ENCODE peak calls at places on chromosomes 13 and 19, in seven cellular contexts. E is mammary epithelial cell, Q is SK-N-SH, L is IMR-90, P is astrocyte, O is K562, Y is kidney. T is an unnamed sample.

GRCh38 chr13:47901451-47901850 is 99.6 kb downstream of the SUCLA2 start:
- DNase-seq in E (no peak), Q (no peak), L (peak), P (peak), O (no peak), Y (no peak), T (no peak)

GRCh38 chr13:79581870-79582315 is 100.9 kb downstream of the NDFIP2 start:
- DNase-seq in E (peak), Q (no peak), L (peak), P (peak), O (no peak), Y (no peak), T (no peak)

GRCh38 chr13:66430266-66430665 is 799.9 kb downstream of the PCDH9 start:
- DNase-seq in E (no peak), Q (no peak), L (peak), P (no peak), O (no peak), Y (no peak), T (no peak)

GRCh38 chr13:80374453-80374852 is 33.5 kb upstream of the SPRY2 start:
- DNase-seq in E (no peak), Q (no peak), L (no peak), P (no peak), O (no peak), Y (no peak), T (no peak)

GRCh38 chr19:14672043-14672872 is 2.4 kb downstream of the ADGRE3 start:
- DNase-seq in E (no peak), Q (no peak), L (no peak), P (no peak), O (no peak), Y (no peak), T (peak)

GRCh38 chr19:45667620-45668341 is at the start of gene GIPR:
- DNase-seq in E (peak), Q (peak), L (peak), P (peak), O (peak), Y (peak), T (peak)

GRCh38 chr13:63025741-63026140 is 1610.1 kb upstream of the PCDH20 start:
- DNase-seq in E (no peak), Q (no peak), L (no peak), P (no peak), O (no peak), Y (no peak), T (no peak)

GRCh38 chr19:35734273-35734672 is 8.0 kb downstream of the IGFLR1 start:
- DNase-seq in E (no peak), Q (no peak), L (no peak), P (no peak), O (no peak), Y (no peak), T (no peak)

GRCh38 chr19:6092329-6093286 is 17.7 kb downstream of the RFX2 start:
- DNase-seq in E (peak), Q (no peak), L (peak), P (peak), O (peak), Y (peak), T (no peak)

GRCh38 chr13:57716295-57716694 is 84.8 kb downstream of the PCDH17 start:
- DNase-seq in E (no peak), Q (no peak), L (no peak), P (no peak), O (no peak), Y (no peak), T (no peak)

GRCh38 chr13:40445557-40445990 is 220.9 kb downstream of the FOXO1 start:
- DNase-seq in E (peak), Q (no peak), L (no peak), P (peak), O (no peak), Y (peak), T (peak)

GRCh38 chr13:86020350-86021002 is 221.3 kb upstream of the SLITRK6 start:
- DNase-seq in E (peak), Q (peak), L (peak), P (peak), O (no peak), Y (no peak), T (no peak)

GRCh38 chr13:27712421-27712820 is 79.9 kb upstream of the GSX1 start:
- DNase-seq in E (no peak), Q (peak), L (no peak), P (no peak), O (no peak), Y (no peak), T (peak)

GRCh38 chr13:85541476-85541875 is 257.7 kb downstream of the SLITRK6 start:
- DNase-seq in E (no peak), Q (no peak), L (no peak), P (no peak), O (no peak), Y (no peak), T (no peak)

GRCh38 chr19:52722062-52723005 is 12.5 kb downstream of the ZNF611 start:
- DNase-seq in E (peak), Q (no peak), L (peak), P (peak), O (no peak), Y (no peak), T (no peak)

GRCh38 chr19:38073806-38074685 is 150.0 kb downstream of the DPF1 start:
- DNase-seq in E (no peak), Q (peak), L (peak), P (no peak), O (no peak), Y (no peak), T (no peak)

GRCh38 chr13:60051754-60052153 is 112.0 kb downstream of the DIAPH3 start:
- DNase-seq in E (no peak), Q (no peak), L (no peak), P (no peak), O (no peak), Y (no peak), T (no peak)

GRCh38 chr19:6577410-6578125 is 13.4 kb downstream of the CD70 start:
- DNase-seq in E (peak), Q (no peak), L (no peak), P (no peak), O (peak), Y (no peak), T (peak)

GRCh38 chr19:3944018-3944721 is 11.3 kb downstream of the NMRK2 start:
- DNase-seq in E (no peak), Q (no peak), L (no peak), P (no peak), O (no peak), Y (no peak), T (no peak)

GRCh38 chr19:15332311-15332996 is at the start of gene BRD4:
- DNase-seq in E (peak), Q (peak), L (peak), P (no peak), O (peak), Y (peak), T (peak)

GRCh38 chr19:12969292-12969988 is at the start of gene DAND5:
- DNase-seq in E (no peak), Q (peak), L (no peak), P (no peak), O (peak), Y (no peak), T (no peak)

GRCh38 chr19:3407556-3408516 is 41.5 kb downstream of the NFIC start:
- DNase-seq in E (no peak), Q (no peak), L (no peak), P (peak), O (peak), Y (no peak), T (no peak)

GRCh38 chr19:13959962-13960862 is 7.9 kb downstream of the DCAF15 start:
- DNase-seq in E (no peak), Q (peak), L (no peak), P (no peak), O (peak), Y (peak), T (peak)

GRCh38 chr19:15123900-15124299 is 16.7 kb downstream of the SYDE1 start:
- DNase-seq in E (no peak), Q (peak), L (no peak), P (no peak), O (no peak), Y (no peak), T (peak)

GRCh38 chr13:111530137-111530536 is 209.7 kb downstream of the TEX29 start:
- DNase-seq in E (no peak), Q (no peak), L (no peak), P (no peak), O (no peak), Y (no peak), T (no peak)

GRCh38 chr13:39835253-39835652 is 179.8 kb downstream of the COG6 start:
- DNase-seq in E (no peak), Q (no peak), L (no peak), P (no peak), O (no peak), Y (no peak), T (no peak)

GRCh38 chr19:5828661-5829566 is 10.6 kb downstream of the FUT6 start:
- DNase-seq in E (no peak), Q (peak), L (no peak), P (no peak), O (peak), Y (no peak), T (no peak)

GRCh38 chr13:26679411-26679810 is 81.2 kb downstream of the GPR12 start:
- DNase-seq in E (peak), Q (no peak), L (peak), P (peak), O (no peak), Y (no peak), T (no peak)

GRCh38 chr13:48840366-48840765 is 135.3 kb upstream of the FNDC3A start:
- DNase-seq in E (no peak), Q (no peak), L (no peak), P (no peak), O (no peak), Y (no peak), T (no peak)

GRCh38 chr13:111114362-111115050 is 604 bp upstream of the ARHGEF7 start:
- DNase-seq in E (peak), Q (peak), L (peak), P (peak), O (no peak), Y (no peak), T (no peak)

GRCh38 chr13:28355822-28356371 is 139.0 kb downstream of the FLT1 start:
- DNase-seq in E (no peak), Q (no peak), L (peak), P (peak), O (no peak), Y (no peak), T (no peak)

GRCh38 chr13:33194820-33195692 is 90.5 kb downstream of the STARD13 start:
- DNase-seq in E (no peak), Q (peak), L (peak), P (peak), O (no peak), Y (no peak), T (no peak)

GRCh38 chr19:19964416-19964815 is 63.7 kb downstream of the ZNF93 start:
- DNase-seq in E (no peak), Q (no peak), L (no peak), P (no peak), O (no peak), Y (no peak), T (no peak)

GRCh38 chr19:28303502-28303901 is 909.4 kb downstream of the UQCRFS1 start:
- DNase-seq in E (no peak), Q (no peak), L (no peak), P (no peak), O (no peak), Y (no peak), T (no peak)
- H3K9ac ChIP-seq in E (no peak), Q (no peak), L (no peak), P (no peak), O (no peak), Y (no peak), T (no peak)

DNA sequence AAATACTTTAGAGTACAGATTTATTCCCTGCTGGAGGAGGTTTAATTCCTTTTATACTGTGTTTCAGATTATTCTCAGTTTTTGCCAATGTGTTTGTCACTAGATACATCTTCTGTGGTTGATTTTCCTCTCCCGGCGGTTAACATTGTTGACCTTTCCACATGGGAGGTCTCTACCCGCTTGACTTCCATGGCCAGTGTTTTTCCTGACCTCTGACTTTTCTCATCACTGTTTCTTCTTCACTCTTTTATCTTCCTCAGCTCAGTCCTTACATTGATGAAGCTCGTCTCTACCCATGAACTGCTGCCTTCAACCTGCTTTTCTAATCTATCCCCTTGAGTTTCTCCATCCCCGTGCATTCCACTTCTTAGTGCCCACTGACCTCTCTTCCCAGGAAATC is 517.4 kb downstream of the GPC6 start:
- DNase-seq in E (no peak), Q (no peak), L (no peak), P (no peak), O (no peak), Y (no peak), T (no peak)
- H3K4me3 ChIP-seq in E (no peak), Q (no peak), L (no peak), P (no peak), O (no peak), Y (no peak), T (no peak)

GRCh38 chr13:31681133-31681532 is 58.2 kb upstream of the RXFP2 start:
- DNase-seq in E (no peak), Q (peak), L (no peak), P (no peak), O (no peak), Y (no peak), T (no peak)
- H3K27ac ChIP-seq in E (no peak), Q (no peak), L (no peak), P (no peak), O (no peak), Y (no peak), T (no peak)

DNA sequence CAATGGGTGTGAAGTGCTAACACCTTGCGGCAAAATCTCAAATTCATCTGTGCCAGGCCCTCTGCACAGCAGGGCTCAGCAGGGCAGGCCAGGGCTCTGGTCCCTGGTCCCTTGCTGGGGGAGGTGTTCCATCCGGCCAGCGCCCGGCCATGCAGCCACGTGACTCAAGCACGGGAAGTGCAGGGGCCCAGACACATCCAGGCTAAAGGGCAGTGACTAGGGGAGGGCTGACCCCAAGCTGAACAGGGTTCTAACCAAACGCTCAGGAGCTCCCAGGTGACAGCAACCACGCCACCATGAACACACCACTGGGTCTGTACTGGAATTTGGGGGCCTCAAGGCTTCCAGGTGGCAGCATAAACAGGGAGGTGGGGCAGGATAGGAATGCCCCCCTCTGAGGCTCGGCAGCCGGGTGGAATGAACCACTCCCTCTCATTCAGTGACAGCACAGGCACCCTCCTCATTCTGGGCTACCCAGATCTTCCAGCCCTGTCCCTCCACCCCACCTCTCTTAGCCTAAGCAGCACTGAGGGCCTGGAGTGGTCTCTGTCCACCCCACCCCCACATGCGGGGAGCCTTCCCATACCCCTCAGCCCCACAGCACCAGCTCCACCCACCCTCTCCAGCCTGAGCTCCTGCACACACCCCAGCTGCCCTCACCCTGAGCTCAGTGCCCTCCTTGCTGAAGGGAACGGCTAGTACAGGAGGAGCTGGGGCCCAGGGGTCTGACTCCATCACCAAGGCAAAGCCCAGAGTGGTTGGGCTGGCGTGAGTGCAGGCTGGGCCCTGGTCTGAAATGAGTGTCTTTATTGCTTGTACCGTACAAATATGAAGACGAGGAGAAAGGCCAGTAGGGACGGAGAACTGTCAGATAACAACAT is 5.3 kb upstream of the CCNP start:
- DNase-seq in E (no peak), Q (no peak), L (no peak), P (no peak), O (peak), Y (no peak), T (no peak)
- H3K9ac ChIP-seq in E (no peak), Q (no peak), L (no peak), P (no peak), O (peak), Y (no peak), T (no peak)

GRCh38 chr19:50510121-50510670 is 795 bp downstream of the JOSD2 start:
- DNase-seq in E (no peak), Q (peak), L (no peak), P (no peak), O (no peak), Y (peak), T (no peak)
- H3K4me3 ChIP-seq in E (peak), Q (peak), L (peak), P (peak), O (peak), Y (peak), T (peak)

DNA sequence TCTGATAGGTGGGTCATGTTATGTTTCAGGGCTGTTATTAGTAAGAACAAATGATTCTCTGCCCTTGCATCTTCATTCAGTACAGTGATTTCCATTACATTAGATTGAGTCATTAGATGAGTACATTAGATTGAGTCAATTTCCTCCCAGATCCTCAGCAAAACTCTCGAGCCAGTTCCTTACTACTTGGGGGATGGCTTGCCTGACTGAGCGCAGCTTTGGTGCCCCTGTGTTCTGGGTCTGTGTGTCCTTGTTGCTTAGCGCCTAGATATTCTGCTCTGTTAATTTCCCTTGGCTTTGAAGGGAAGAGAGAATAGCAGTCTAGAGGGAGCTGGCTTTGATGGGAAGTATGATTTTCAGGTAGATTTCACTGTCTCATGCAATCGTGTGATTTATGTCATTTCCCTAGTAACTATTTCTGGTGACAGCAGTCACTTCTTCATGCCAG is 19.1 kb upstream of the SCEL start:
- DNase-seq in E (peak), Q (no peak), L (peak), P (peak), O (no peak), Y (peak), T (no peak)
- H3K27ac ChIP-seq in E (no peak), Q (peak), L (no peak), P (peak), O (no peak), Y (no peak), T (no peak)

DNA sequence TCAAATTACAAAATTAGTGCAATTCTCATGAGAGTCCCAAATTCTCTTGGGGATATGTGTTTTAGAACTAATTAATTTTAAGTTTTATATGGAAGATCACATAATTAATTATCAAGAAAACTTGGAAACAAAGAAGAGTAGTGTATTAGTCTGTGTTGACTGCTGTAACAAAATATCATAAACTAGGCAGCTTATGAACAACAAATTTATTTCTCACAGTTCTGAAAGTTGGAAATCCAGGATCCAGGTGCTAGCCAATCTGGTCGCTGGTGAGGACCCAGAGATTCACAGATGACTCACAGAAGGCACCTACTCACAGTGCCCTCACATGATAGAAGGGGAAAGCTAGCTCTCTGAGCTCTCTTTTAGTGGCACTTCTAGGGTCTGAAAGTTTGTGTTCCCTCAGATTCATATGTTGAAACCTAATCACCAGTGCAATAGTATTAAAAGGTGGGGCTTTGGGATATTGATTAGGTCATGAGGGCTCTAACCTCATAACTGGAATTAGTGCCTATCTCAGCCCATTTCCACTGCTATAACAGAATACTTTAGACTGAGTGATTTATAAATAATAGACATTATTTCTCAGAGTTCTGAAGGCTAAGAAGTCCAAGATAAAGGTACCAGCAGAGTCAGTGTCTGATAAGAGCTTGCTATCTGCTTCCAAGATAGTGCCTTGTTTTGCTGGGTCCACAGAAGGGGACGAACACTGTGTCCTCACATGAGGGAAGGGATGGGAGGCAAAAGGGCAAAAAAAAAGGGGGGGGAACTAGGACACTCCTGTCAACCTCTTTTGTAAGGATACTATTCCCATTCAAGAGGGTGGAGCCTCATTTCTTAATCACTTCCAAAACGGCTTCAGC is 1.5 kb upstream of the ARGLU1 start:
- DNase-seq in E (peak), Q (no peak), L (no peak), P (no peak), O (no peak), Y (no peak), T (no peak)
- H3K9ac ChIP-seq in E (peak), Q (no peak), L (no peak), P (no peak), O (peak), Y (no peak), T (peak)

DNA sequence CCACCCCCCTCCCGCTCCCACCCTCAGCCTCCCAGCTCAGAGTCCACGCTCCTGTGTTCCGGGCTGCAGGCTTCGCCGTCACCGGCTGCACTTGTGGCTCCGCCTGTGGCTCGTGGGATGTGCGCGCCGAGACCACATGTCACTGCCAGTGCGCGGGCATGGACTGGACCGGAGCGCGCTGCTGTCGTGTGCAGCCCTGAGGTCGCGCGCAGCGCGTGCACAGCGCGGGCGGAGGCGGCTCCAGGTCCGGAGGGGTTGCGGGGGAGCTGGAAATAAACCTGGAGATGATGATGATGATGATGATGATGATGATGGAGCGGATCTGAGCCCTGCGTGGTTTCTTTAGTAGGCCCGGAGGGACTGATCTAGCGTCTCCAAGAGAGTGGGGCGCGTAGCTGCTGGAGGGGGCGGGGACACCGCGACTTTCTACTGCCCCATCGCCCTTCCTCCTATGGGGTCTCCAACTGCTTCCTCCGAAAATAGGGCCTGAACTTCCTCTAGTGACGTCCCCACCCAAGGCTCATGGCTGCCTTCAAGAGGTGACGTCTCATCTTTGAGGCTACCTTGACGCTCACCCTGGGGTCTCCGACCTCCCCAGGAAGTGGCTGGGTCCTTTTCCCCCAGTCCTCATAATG is 1.4 kb downstream of the RETN start:
- DNase-seq in E (no peak), Q (no peak), L (no peak), P (no peak), O (peak), Y (no peak), T (no peak)
- H3K4me3 ChIP-seq in E (no peak), Q (no peak), L (peak), P (no peak), O (no peak), Y (no peak), T (no peak)

GRCh38 chr19:17679526-17680234 is 8.5 kb downstream of the UNC13A start:
- DNase-seq in E (no peak), Q (no peak), L (no peak), P (no peak), O (no peak), Y (peak), T (no peak)
- H3K27ac ChIP-seq in E (no peak), Q (no peak), L (no peak), P (peak), O (peak), Y (no peak), T (no peak)